ENCODE peak calls at places on chromosomes 13 and 19, in four cellular contexts. One of them, this sample, is unnamed.
A peak's percentile ranks its signal among the peaks of the same experiment; 100 is the strongest.

GRCh38 chr13:46593403-46593802 is 40.4 kb downstream of the LRCH1 start:
- DNase-seq in heart left ventricle: no peak
- DNase-seq in CD4-positive, alpha-beta memory T cell: peak; percentile 68
- DNase-seq in hepatocyte: no peak
- DNase-seq in this sample: no peak

GRCh38 chr13:29782798-29783197 is 67.6 kb downstream of the UBL3 start:
- DNase-seq in heart left ventricle: no peak
- DNase-seq in CD4-positive, alpha-beta memory T cell: no peak
- DNase-seq in hepatocyte: no peak
- DNase-seq in this sample: no peak

GRCh38 chr19:1864480-1865171 is 1.2 kb upstream of the KLF16 start:
- DNase-seq in heart left ventricle: peak; percentile 88
- DNase-seq in CD4-positive, alpha-beta memory T cell: peak; percentile 52
- DNase-seq in hepatocyte: peak; percentile 87
- DNase-seq in this sample: no peak

GRCh38 chr13:76725211-76725610 is 161.0 kb downstream of the KCTD12 start:
- DNase-seq in heart left ventricle: no peak
- DNase-seq in CD4-positive, alpha-beta memory T cell: no peak
- DNase-seq in hepatocyte: no peak
- DNase-seq in this sample: no peak

GRCh38 chr13:110182003-110182402 is 125.0 kb downstream of the COL4A1 start:
- DNase-seq in heart left ventricle: no peak
- DNase-seq in CD4-positive, alpha-beta memory T cell: no peak
- DNase-seq in hepatocyte: no peak
- DNase-seq in this sample: no peak

GRCh38 chr19:38711726-38712153 is 32.5 kb downstream of the CAPN12 start:
- DNase-seq in heart left ventricle: peak; percentile 77
- DNase-seq in CD4-positive, alpha-beta memory T cell: no peak
- DNase-seq in hepatocyte: no peak
- DNase-seq in this sample: no peak

GRCh38 chr19:9986787-9987281 is 23.5 kb downstream of the COL5A3 start:
- DNase-seq in heart left ventricle: peak; percentile 27
- DNase-seq in CD4-positive, alpha-beta memory T cell: no peak
- DNase-seq in hepatocyte: no peak
- DNase-seq in this sample: peak; percentile 67

GRCh38 chr13:20340759-20341161 is 108.6 kb upstream of the GJB6 start:
- DNase-seq in heart left ventricle: no peak
- DNase-seq in CD4-positive, alpha-beta memory T cell: no peak
- DNase-seq in hepatocyte: no peak
- DNase-seq in this sample: no peak

GRCh38 chr19:13275016-13275722 is 125.0 kb downstream of the IER2 start:
- DNase-seq in heart left ventricle: no peak
- DNase-seq in CD4-positive, alpha-beta memory T cell: peak; percentile 56
- DNase-seq in hepatocyte: no peak
- DNase-seq in this sample: no peak

GRCh38 chr13:31742102-31742695 is 2.9 kb downstream of the RXFP2 start:
- DNase-seq in heart left ventricle: no peak
- DNase-seq in CD4-positive, alpha-beta memory T cell: peak; percentile 59
- DNase-seq in hepatocyte: peak; percentile 83
- DNase-seq in this sample: peak; percentile 78

DNA sequence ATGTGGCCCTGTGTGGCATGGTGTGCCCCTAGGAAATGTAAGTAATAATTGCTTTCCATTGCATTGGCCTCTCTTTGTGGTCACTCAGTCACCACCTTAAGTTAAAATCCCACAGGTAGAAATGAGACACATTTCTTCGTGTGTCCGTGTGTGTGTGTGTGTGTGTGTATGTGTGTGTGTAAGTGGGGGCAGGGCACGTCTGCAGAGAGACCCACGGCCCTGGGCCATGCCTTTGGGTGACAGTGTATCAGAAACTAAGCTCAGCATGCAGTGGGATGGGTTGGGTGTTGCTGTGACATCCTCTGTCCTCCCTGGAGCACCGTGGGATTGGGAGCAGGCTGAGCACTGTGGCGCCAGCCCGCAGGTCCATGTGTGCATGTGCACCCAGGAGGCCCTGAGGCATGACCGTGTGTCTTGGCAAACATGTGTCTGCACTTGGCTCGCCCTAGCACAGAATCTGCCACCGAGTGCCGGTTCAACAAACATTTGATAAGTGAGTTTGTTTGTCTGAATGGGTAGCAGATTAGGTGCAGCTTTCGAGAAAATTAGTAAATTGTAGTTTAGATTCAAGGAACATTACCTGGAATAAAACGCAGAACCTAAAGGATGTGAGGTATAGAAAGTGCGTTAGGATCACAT is 91.8 kb downstream of the WTIP start:
- DNase-seq in heart left ventricle: no peak
- DNase-seq in CD4-positive, alpha-beta memory T cell: no peak
- DNase-seq in hepatocyte: no peak
- DNase-seq in this sample: no peak
- H3K27me3 ChIP-seq in heart left ventricle: no peaks in the 10 kb centered on the region
- H3K27me3 ChIP-seq in CD4-positive, alpha-beta memory T cell: no peaks in the 10 kb centered on the region
- H3K27me3 ChIP-seq in hepatocyte: peaks cover 16% of the 10 kb centered on the region
- H3K27me3 ChIP-seq in this sample: no peaks in the 10 kb centered on the region

GRCh38 chr13:40665061-40665753 is 1.2 kb downstream of the FOXO1 start:
- DNase-seq in heart left ventricle: peak; percentile 70
- DNase-seq in CD4-positive, alpha-beta memory T cell: peak; percentile 59
- DNase-seq in hepatocyte: peak; percentile 57
- DNase-seq in this sample: no peak
- H3K4me1 ChIP-seq in heart left ventricle: peaks cover 7% of the 10 kb centered on the region
- H3K4me1 ChIP-seq in CD4-positive, alpha-beta memory T cell: peaks cover 42% of the 10 kb centered on the region
- H3K4me1 ChIP-seq in hepatocyte: no peaks in the 10 kb centered on the region
- H3K4me1 ChIP-seq in this sample: peaks cover 47% of the 10 kb centered on the region

DNA sequence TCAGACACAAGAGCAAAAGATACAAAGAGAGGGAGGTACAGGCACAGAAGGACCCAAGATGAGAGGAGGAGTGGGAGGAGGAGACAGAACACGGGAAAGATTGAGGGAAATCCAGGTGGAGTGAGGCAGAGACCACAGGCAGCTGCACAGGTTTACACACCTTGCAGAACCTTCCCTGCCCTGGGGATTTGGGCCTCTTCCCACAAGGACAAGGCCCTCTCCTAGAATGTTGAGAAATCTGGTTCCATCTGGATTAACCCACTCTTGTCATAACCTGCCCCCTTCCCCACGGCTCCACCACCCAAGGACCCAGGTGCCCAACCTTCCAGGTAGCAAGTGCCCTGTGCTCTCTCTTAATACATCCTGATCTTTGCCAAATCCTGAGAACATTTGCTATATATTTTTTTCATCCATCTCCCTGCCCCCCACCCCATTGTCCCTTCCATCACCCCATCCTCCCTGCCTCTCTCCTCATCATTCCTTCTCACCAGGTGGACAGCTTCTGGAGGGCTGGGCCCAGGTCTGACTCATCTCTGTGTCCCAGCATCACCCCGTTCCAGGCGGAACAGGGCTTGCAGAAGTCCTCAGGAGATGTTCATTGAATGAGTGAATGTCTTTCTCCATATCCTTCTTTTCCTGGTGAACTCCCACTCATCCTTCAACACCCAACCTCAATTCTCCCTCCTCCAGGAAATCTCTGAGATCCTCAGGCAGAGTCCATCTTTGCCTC is 8.8 kb upstream of the KLK8 start:
- DNase-seq in heart left ventricle: no peak
- DNase-seq in CD4-positive, alpha-beta memory T cell: no peak
- DNase-seq in hepatocyte: no peak
- DNase-seq in this sample: no peak
- H3K27me3 ChIP-seq in heart left ventricle: peaks cover 13% of the 10 kb centered on the region
- H3K27me3 ChIP-seq in CD4-positive, alpha-beta memory T cell: peaks cover 4% of the 10 kb centered on the region
- H3K27me3 ChIP-seq in hepatocyte: peaks cover 29% of the 10 kb centered on the region
- H3K27me3 ChIP-seq in this sample: no peaks in the 10 kb centered on the region

DNA sequence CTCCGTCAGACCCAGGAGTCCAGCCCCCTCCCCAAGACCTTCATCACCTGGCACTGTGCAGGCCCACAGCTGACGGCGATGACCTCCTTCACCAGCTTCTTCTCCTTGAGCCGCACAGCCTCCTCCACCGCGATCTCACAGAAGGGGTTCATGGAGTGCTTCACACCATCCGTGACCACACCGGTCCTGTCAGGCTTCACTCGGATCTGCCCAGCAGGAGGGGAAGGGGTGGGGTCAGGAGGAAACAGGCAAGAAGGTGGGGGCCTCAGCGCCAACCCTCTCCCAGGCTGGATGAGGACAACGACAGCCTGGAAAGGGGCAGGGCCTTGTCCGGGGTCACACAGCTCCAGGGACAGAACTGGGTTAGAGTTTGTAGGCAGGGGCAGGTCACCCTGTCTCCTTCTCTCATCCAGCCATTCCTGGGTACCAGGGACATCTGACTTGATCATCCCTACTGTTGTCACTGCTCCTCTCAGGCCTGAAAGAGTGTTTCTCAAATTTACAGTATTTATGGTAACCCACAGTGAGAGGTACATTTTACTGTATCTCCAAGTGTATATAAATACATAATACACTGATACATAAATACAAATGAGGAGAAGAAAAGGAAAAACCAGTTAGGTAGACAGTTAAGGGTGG is 12.0 kb downstream of the ETFB start:
- DNase-seq in heart left ventricle: no peak
- DNase-seq in CD4-positive, alpha-beta memory T cell: no peak
- DNase-seq in hepatocyte: peak; percentile 55
- DNase-seq in this sample: no peak
- H3K4me1 ChIP-seq in heart left ventricle: no peaks in the 10 kb centered on the region
- H3K4me1 ChIP-seq in CD4-positive, alpha-beta memory T cell: peaks cover 11% of the 10 kb centered on the region
- H3K4me1 ChIP-seq in hepatocyte: peaks cover 20% of the 10 kb centered on the region
- H3K4me1 ChIP-seq in this sample: no peaks in the 10 kb centered on the region

GRCh38 chr13:51331354-51331861 is 8.1 kb upstream of the SERPINE3 start:
- DNase-seq in heart left ventricle: no peak
- DNase-seq in CD4-positive, alpha-beta memory T cell: no peak
- DNase-seq in hepatocyte: no peak
- DNase-seq in this sample: no peak
- H3K27me3 ChIP-seq in heart left ventricle: no peaks in the 10 kb centered on the region
- H3K27me3 ChIP-seq in CD4-positive, alpha-beta memory T cell: no peaks in the 10 kb centered on the region
- H3K27me3 ChIP-seq in hepatocyte: no peaks in the 10 kb centered on the region
- H3K27me3 ChIP-seq in this sample: no peaks in the 10 kb centered on the region